ENCODE peak calls at places on chromosomes 12 and 14, in five cellular contexts. One of them, this sample, is unnamed.
A peak's percentile ranks its signal among the peaks of the same experiment; 100 is the strongest.

GRCh38 chr14:90487031-90487430 is 90.2 kb downstream of the CALM1 start:
- DNase-seq in B cell: no peak
- DNase-seq in NCI-H1436: peak; percentile 35
- DNase-seq in stimulated activated CD8-positive, alpha-beta memory T cell treated with anti-CD3 and anti-CD28 coated beads, Interleukin-2, amount 100 ng/mL, for 1 hour: no peak
- DNase-seq in NCI-H345: peak; percentile 64
- DNase-seq in this sample: peak; percentile 50

GRCh38 chr14:42884100-42884499 is 1277.4 kb downstream of the LRFN5 start:
- DNase-seq in NCI-H345: no peak
- DNase-seq in B cell: no peak
- DNase-seq in stimulated activated CD8-positive, alpha-beta memory T cell treated with anti-CD3 and anti-CD28 coated beads, Interleukin-2, amount 100 ng/mL, for 1 hour: no peak
- DNase-seq in NCI-H1436: no peak
- DNase-seq in this sample: no peak

GRCh38 chr12:4829161-4829792 is 80.4 kb upstream of the KCNA1 start:
- DNase-seq in stimulated activated CD8-positive, alpha-beta memory T cell treated with anti-CD3 and anti-CD28 coated beads, Interleukin-2, amount 100 ng/mL, for 1 hour: no peak
- DNase-seq in NCI-H1436: no peak
- DNase-seq in NCI-H345: no peak
- DNase-seq in B cell: peak; percentile 75
- DNase-seq in this sample: no peak

GRCh38 chr12:78406776-78407335 is 457.7 kb upstream of the SYT1 start:
- DNase-seq in NCI-H1436: peak; percentile 15
- DNase-seq in B cell: no peak
- DNase-seq in stimulated activated CD8-positive, alpha-beta memory T cell treated with anti-CD3 and anti-CD28 coated beads, Interleukin-2, amount 100 ng/mL, for 1 hour: no peak
- DNase-seq in NCI-H345: peak; percentile 35
- DNase-seq in this sample: no peak

GRCh38 chr12:108826115-108826806 is 31.1 kb downstream of the SSH1 start:
- DNase-seq in stimulated activated CD8-positive, alpha-beta memory T cell treated with anti-CD3 and anti-CD28 coated beads, Interleukin-2, amount 100 ng/mL, for 1 hour: no peak
- DNase-seq in NCI-H345: no peak
- DNase-seq in NCI-H1436: no peak
- DNase-seq in B cell: no peak
- DNase-seq in this sample: peak; percentile 26

GRCh38 chr12:49945394-49946080 is 5.0 kb upstream of the AQP2 start:
- DNase-seq in stimulated activated CD8-positive, alpha-beta memory T cell treated with anti-CD3 and anti-CD28 coated beads, Interleukin-2, amount 100 ng/mL, for 1 hour: peak; percentile 62
- DNase-seq in B cell: peak; percentile 82
- DNase-seq in NCI-H1436: no peak
- DNase-seq in NCI-H345: no peak
- DNase-seq in this sample: peak; percentile 56

GRCh38 chr14:88245321-88245720 is 77.7 kb downstream of the KCNK10 start:
- DNase-seq in NCI-H1436: peak; percentile 64
- DNase-seq in NCI-H345: peak; percentile 57
- DNase-seq in stimulated activated CD8-positive, alpha-beta memory T cell treated with anti-CD3 and anti-CD28 coated beads, Interleukin-2, amount 100 ng/mL, for 1 hour: no peak
- DNase-seq in B cell: no peak
- DNase-seq in this sample: no peak

GRCh38 chr14:35402323-35403084 is 2.0 kb downstream of the NFKBIA start:
- DNase-seq in B cell: peak; percentile 43
- DNase-seq in stimulated activated CD8-positive, alpha-beta memory T cell treated with anti-CD3 and anti-CD28 coated beads, Interleukin-2, amount 100 ng/mL, for 1 hour: no peak
- DNase-seq in NCI-H1436: no peak
- DNase-seq in NCI-H345: no peak
- DNase-seq in this sample: no peak

GRCh38 chr14:91947196-91948184 is at the start of gene FBLN5:
- DNase-seq in stimulated activated CD8-positive, alpha-beta memory T cell treated with anti-CD3 and anti-CD28 coated beads, Interleukin-2, amount 100 ng/mL, for 1 hour: no peak
- DNase-seq in NCI-H1436: no peak
- DNase-seq in NCI-H345: no peak
- DNase-seq in B cell: peak; percentile 31
- DNase-seq in this sample: no peak

GRCh38 chr14:99179506-99179905 is 92.5 kb downstream of the BCL11B start:
- DNase-seq in NCI-H345: no peak
- DNase-seq in B cell: no peak
- DNase-seq in stimulated activated CD8-positive, alpha-beta memory T cell treated with anti-CD3 and anti-CD28 coated beads, Interleukin-2, amount 100 ng/mL, for 1 hour: no peak
- DNase-seq in NCI-H1436: no peak
- DNase-seq in this sample: no peak

GRCh38 chr12:6539276-6540134 is 5.2 kb downstream of the GAPDH start:
- DNase-seq in NCI-H345: no peak
- DNase-seq in stimulated activated CD8-positive, alpha-beta memory T cell treated with anti-CD3 and anti-CD28 coated beads, Interleukin-2, amount 100 ng/mL, for 1 hour: no peak
- DNase-seq in B cell: no peak
- DNase-seq in NCI-H1436: no peak
- DNase-seq in this sample: no peak

GRCh38 chr12:83018063-83018462 is 331.4 kb downstream of the TMTC2 start:
- DNase-seq in stimulated activated CD8-positive, alpha-beta memory T cell treated with anti-CD3 and anti-CD28 coated beads, Interleukin-2, amount 100 ng/mL, for 1 hour: no peak
- DNase-seq in NCI-H1436: no peak
- DNase-seq in NCI-H345: no peak
- DNase-seq in B cell: no peak
- DNase-seq in this sample: no peak

GRCh38 chr14:90785474-90785873 is 30.8 kb downstream of the TTC7B start:
- DNase-seq in NCI-H1436: no peak
- DNase-seq in stimulated activated CD8-positive, alpha-beta memory T cell treated with anti-CD3 and anti-CD28 coated beads, Interleukin-2, amount 100 ng/mL, for 1 hour: no peak
- DNase-seq in NCI-H345: no peak
- DNase-seq in B cell: no peak
- DNase-seq in this sample: peak; percentile 48

GRCh38 chr12:105921872-105922669 is 216.7 kb downstream of the NUAK1 start:
- DNase-seq in NCI-H1436: peak; percentile 10
- DNase-seq in stimulated activated CD8-positive, alpha-beta memory T cell treated with anti-CD3 and anti-CD28 coated beads, Interleukin-2, amount 100 ng/mL, for 1 hour: no peak
- DNase-seq in B cell: no peak
- DNase-seq in NCI-H345: no peak
- DNase-seq in this sample: peak; percentile 13

GRCh38 chr14:49893309-49894213 is 679 bp downstream of the ARF6 start:
- DNase-seq in NCI-H1436: no peak
- DNase-seq in stimulated activated CD8-positive, alpha-beta memory T cell treated with anti-CD3 and anti-CD28 coated beads, Interleukin-2, amount 100 ng/mL, for 1 hour: peak; percentile 35
- DNase-seq in B cell: peak; percentile 87
- DNase-seq in NCI-H345: peak; percentile 60
- DNase-seq in this sample: no peak

GRCh38 chr14:95946867-95947266 is 70.2 kb downstream of the TUNAR start:
- DNase-seq in stimulated activated CD8-positive, alpha-beta memory T cell treated with anti-CD3 and anti-CD28 coated beads, Interleukin-2, amount 100 ng/mL, for 1 hour: no peak
- DNase-seq in NCI-H345: no peak
- DNase-seq in B cell: no peak
- DNase-seq in NCI-H1436: no peak
- DNase-seq in this sample: no peak

GRCh38 chr14:23057757-23058653 is 685 bp upstream of the CDH24 start:
- DNase-seq in stimulated activated CD8-positive, alpha-beta memory T cell treated with anti-CD3 and anti-CD28 coated beads, Interleukin-2, amount 100 ng/mL, for 1 hour: peak; percentile 75
- DNase-seq in B cell: peak; percentile 90
- DNase-seq in NCI-H1436: no peak
- DNase-seq in NCI-H345: no peak
- DNase-seq in this sample: no peak

GRCh38 chr12:124694250-124694649 is 126.8 kb upstream of the NCOR2 start:
- DNase-seq in stimulated activated CD8-positive, alpha-beta memory T cell treated with anti-CD3 and anti-CD28 coated beads, Interleukin-2, amount 100 ng/mL, for 1 hour: no peak
- DNase-seq in B cell: no peak
- DNase-seq in NCI-H345: no peak
- DNase-seq in NCI-H1436: no peak
- DNase-seq in this sample: no peak

GRCh38 chr12:65960820-65961691 is 136.8 kb downstream of the HMGA2 start:
- DNase-seq in NCI-H345: no peak
- DNase-seq in stimulated activated CD8-positive, alpha-beta memory T cell treated with anti-CD3 and anti-CD28 coated beads, Interleukin-2, amount 100 ng/mL, for 1 hour: no peak
- DNase-seq in B cell: no peak
- DNase-seq in NCI-H1436: no peak
- DNase-seq in this sample: no peak

GRCh38 chr12:116650062-116650461 is 87.8 kb downstream of the SPRING1 start:
- DNase-seq in NCI-H1436: no peak
- DNase-seq in B cell: no peak
- DNase-seq in NCI-H345: no peak
- DNase-seq in stimulated activated CD8-positive, alpha-beta memory T cell treated with anti-CD3 and anti-CD28 coated beads, Interleukin-2, amount 100 ng/mL, for 1 hour: no peak
- DNase-seq in this sample: no peak

GRCh38 chr14:36767603-36768281 is 106.1 kb downstream of the PAX9 start:
- DNase-seq in NCI-H1436: peak; percentile 72
- DNase-seq in stimulated activated CD8-positive, alpha-beta memory T cell treated with anti-CD3 and anti-CD28 coated beads, Interleukin-2, amount 100 ng/mL, for 1 hour: no peak
- DNase-seq in B cell: no peak
- DNase-seq in NCI-H345: peak; percentile 90
- DNase-seq in this sample: no peak

GRCh38 chr14:51302319-51303030 is 62.4 kb downstream of the TMX1 start:
- DNase-seq in NCI-H1436: no peak
- DNase-seq in B cell: no peak
- DNase-seq in stimulated activated CD8-positive, alpha-beta memory T cell treated with anti-CD3 and anti-CD28 coated beads, Interleukin-2, amount 100 ng/mL, for 1 hour: no peak
- DNase-seq in NCI-H345: peak; percentile 87
- DNase-seq in this sample: no peak

GRCh38 chr14:77275041-77275854 is 4.2 kb upstream of the NGB start:
- DNase-seq in stimulated activated CD8-positive, alpha-beta memory T cell treated with anti-CD3 and anti-CD28 coated beads, Interleukin-2, amount 100 ng/mL, for 1 hour: no peak
- DNase-seq in B cell: no peak
- DNase-seq in NCI-H1436: no peak
- DNase-seq in NCI-H345: no peak
- DNase-seq in this sample: peak; percentile 16

GRCh38 chr14:67987596-67987995 is 168.0 kb downstream of the RAD51B start:
- DNase-seq in stimulated activated CD8-positive, alpha-beta memory T cell treated with anti-CD3 and anti-CD28 coated beads, Interleukin-2, amount 100 ng/mL, for 1 hour: no peak
- DNase-seq in NCI-H1436: no peak
- DNase-seq in NCI-H345: no peak
- DNase-seq in B cell: no peak
- DNase-seq in this sample: no peak

GRCh38 chr12:51048601-51049369 is 658 bp downstream of the LETMD1 start:
- DNase-seq in B cell: no peak
- DNase-seq in stimulated activated CD8-positive, alpha-beta memory T cell treated with anti-CD3 and anti-CD28 coated beads, Interleukin-2, amount 100 ng/mL, for 1 hour: no peak
- DNase-seq in NCI-H345: no peak
- DNase-seq in NCI-H1436: no peak
- DNase-seq in this sample: no peak

GRCh38 chr12:117686210-117686609 is 282.6 kb downstream of the KSR2 start:
- DNase-seq in NCI-H1436: no peak
- DNase-seq in stimulated activated CD8-positive, alpha-beta memory T cell treated with anti-CD3 and anti-CD28 coated beads, Interleukin-2, amount 100 ng/mL, for 1 hour: no peak
- DNase-seq in B cell: no peak
- DNase-seq in NCI-H345: no peak
- DNase-seq in this sample: no peak

GRCh38 chr12:10940389-10940788 is 1.3 kb upstream of the TAS2R14 start:
- DNase-seq in NCI-H1436: no peak
- DNase-seq in B cell: no peak
- DNase-seq in NCI-H345: no peak
- DNase-seq in stimulated activated CD8-positive, alpha-beta memory T cell treated with anti-CD3 and anti-CD28 coated beads, Interleukin-2, amount 100 ng/mL, for 1 hour: no peak
- DNase-seq in this sample: no peak

GRCh38 chr14:100103261-100104005 is 38.2 kb downstream of the EVL start:
- DNase-seq in B cell: no peak
- DNase-seq in NCI-H1436: no peak
- DNase-seq in stimulated activated CD8-positive, alpha-beta memory T cell treated with anti-CD3 and anti-CD28 coated beads, Interleukin-2, amount 100 ng/mL, for 1 hour: no peak
- DNase-seq in NCI-H345: no peak
- DNase-seq in this sample: no peak

GRCh38 chr14:67569651-67570290 is 30.3 kb downstream of the PIGH start:
- DNase-seq in stimulated activated CD8-positive, alpha-beta memory T cell treated with anti-CD3 and anti-CD28 coated beads, Interleukin-2, amount 100 ng/mL, for 1 hour: no peak
- DNase-seq in NCI-H345: no peak
- DNase-seq in NCI-H1436: no peak
- DNase-seq in B cell: no peak
- DNase-seq in this sample: no peak

GRCh38 chr14:101025131-101025530 is 121.6 kb upstream of the RTL1 start:
- DNase-seq in B cell: no peak
- DNase-seq in NCI-H345: no peak
- DNase-seq in stimulated activated CD8-positive, alpha-beta memory T cell treated with anti-CD3 and anti-CD28 coated beads, Interleukin-2, amount 100 ng/mL, for 1 hour: no peak
- DNase-seq in NCI-H1436: no peak
- DNase-seq in this sample: no peak

GRCh38 chr12:162467-163307 is 51.3 kb downstream of the SLC6A12 start:
- DNase-seq in NCI-H345: peak; percentile 46
- DNase-seq in stimulated activated CD8-positive, alpha-beta memory T cell treated with anti-CD3 and anti-CD28 coated beads, Interleukin-2, amount 100 ng/mL, for 1 hour: no peak
- DNase-seq in NCI-H1436: no peak
- DNase-seq in B cell: peak; percentile 23
- DNase-seq in this sample: no peak

GRCh38 chr12:462936-463705 is 3.4 kb downstream of the B4GALNT3 start:
- DNase-seq in NCI-H345: peak; percentile 18
- DNase-seq in B cell: no peak
- DNase-seq in stimulated activated CD8-positive, alpha-beta memory T cell treated with anti-CD3 and anti-CD28 coated beads, Interleukin-2, amount 100 ng/mL, for 1 hour: no peak
- DNase-seq in NCI-H1436: no peak
- DNase-seq in this sample: no peak

GRCh38 chr12:75703131-75703530 is 191.7 kb upstream of the KRR1 start:
- DNase-seq in B cell: no peak
- DNase-seq in NCI-H345: no peak
- DNase-seq in NCI-H1436: no peak
- DNase-seq in stimulated activated CD8-positive, alpha-beta memory T cell treated with anti-CD3 and anti-CD28 coated beads, Interleukin-2, amount 100 ng/mL, for 1 hour: no peak
- DNase-seq in this sample: no peak

GRCh38 chr12:50927766-50928224 is 24.5 kb upstream of the HIGD1C start:
- DNase-seq in NCI-H345: no peak
- DNase-seq in NCI-H1436: no peak
- DNase-seq in B cell: no peak
- DNase-seq in stimulated activated CD8-positive, alpha-beta memory T cell treated with anti-CD3 and anti-CD28 coated beads, Interleukin-2, amount 100 ng/mL, for 1 hour: no peak
- DNase-seq in this sample: no peak

GRCh38 chr14:23185046-23185445 is 1.6 kb upstream of the SLC7A8 start:
- DNase-seq in NCI-H345: no peak
- DNase-seq in NCI-H1436: no peak
- DNase-seq in stimulated activated CD8-positive, alpha-beta memory T cell treated with anti-CD3 and anti-CD28 coated beads, Interleukin-2, amount 100 ng/mL, for 1 hour: no peak
- DNase-seq in B cell: no peak
- DNase-seq in this sample: no peak

GRCh38 chr12:6778571-6779550 is 6.5 kb downstream of the LAG3 start:
- DNase-seq in B cell: peak; percentile 90
- DNase-seq in NCI-H345: peak; percentile 91
- DNase-seq in NCI-H1436: peak; percentile 90
- DNase-seq in stimulated activated CD8-positive, alpha-beta memory T cell treated with anti-CD3 and anti-CD28 coated beads, Interleukin-2, amount 100 ng/mL, for 1 hour: peak; percentile 73
- DNase-seq in this sample: peak; percentile 84

GRCh38 chr12:57460457-57461325 is 1.1 kb downstream of the GLI1 start:
- DNase-seq in stimulated activated CD8-positive, alpha-beta memory T cell treated with anti-CD3 and anti-CD28 coated beads, Interleukin-2, amount 100 ng/mL, for 1 hour: no peak
- DNase-seq in B cell: peak; percentile 58
- DNase-seq in NCI-H345: no peak
- DNase-seq in NCI-H1436: no peak
- DNase-seq in this sample: no peak

GRCh38 chr12:120669055-120669828 is 17.7 kb upstream of the MLEC start:
- DNase-seq in NCI-H1436: peak; percentile 18
- DNase-seq in NCI-H345: no peak
- DNase-seq in B cell: peak; percentile 63
- DNase-seq in stimulated activated CD8-positive, alpha-beta memory T cell treated with anti-CD3 and anti-CD28 coated beads, Interleukin-2, amount 100 ng/mL, for 1 hour: no peak
- DNase-seq in this sample: peak; percentile 11